ENCODE peak calls at places on chromosome 21, in five cellular contexts. U, F, W, C and H are unnamed samples.

GRCh38 chr21:35801388-35801787 is 258.9 kb downstream of the SETD4 start:
- DNase-seq in U (no peak), F (no peak), W (peak), C (no peak), H (no peak)

GRCh38 chr21:33578959-33579542 is 9.4 kb downstream of the DONSON start:
- DNase-seq in U (peak), F (no peak), W (no peak), C (peak), H (peak)

GRCh38 chr21:26165331-26165730 is 5.2 kb downstream of the APP start:
- DNase-seq in U (no peak), F (no peak), W (no peak), C (peak), H (no peak)

GRCh38 chr21:36466061-36466511 is 13.8 kb downstream of the CLDN14 start:
- DNase-seq in U (no peak), F (no peak), W (no peak), C (no peak), H (no peak)

GRCh38 chr21:31364265-31364945 is 20.3 kb upstream of the TIAM1 start:
- DNase-seq in U (no peak), F (no peak), W (no peak), C (no peak), H (no peak)

GRCh38 chr21:34644815-34645214 is 24.0 kb upstream of the CLIC6 start:
- DNase-seq in U (no peak), F (no peak), W (no peak), C (peak), H (no peak)

GRCh38 chr21:42682661-42683060 is 29.2 kb downstream of the PDE9A start:
- DNase-seq in U (no peak), F (no peak), W (no peak), C (no peak), H (no peak)

GRCh38 chr21:28068455-28069358 is 924.0 kb downstream of the LTN1 start:
- DNase-seq in U (no peak), F (no peak), W (no peak), C (no peak), H (no peak)

GRCh38 chr21:33901421-33902288 is 13.9 kb downstream of the ATP5PO start:
- DNase-seq in U (peak), F (peak), W (no peak), C (peak), H (peak)

GRCh38 chr21:18521204-18521603 is 117.6 kb upstream of the TMPRSS15 start:
- DNase-seq in U (no peak), F (no peak), W (no peak), C (no peak), H (no peak)

GRCh38 chr21:35319684-35320083 is 270.6 kb upstream of the RUNX1 start:
- DNase-seq in U (no peak), F (no peak), W (no peak), C (no peak), H (no peak)

GRCh38 chr21:44907225-44907965 is 13.3 kb downstream of the ITGB2 start:
- DNase-seq in U (no peak), F (no peak), W (no peak), C (no peak), H (no peak)